ENCODE peak calls at places on chromosomes 11 and 22, in four cellular contexts. E, H, J and Z are unnamed samples.

GRCh38 chr11:34274712-34275398 is 83.0 kb downstream of the ABTB2 start:
- DNase-seq in E (peak; percentile 82), H (no peak), J (peak; percentile 97), Z (peak; percentile 91)

GRCh38 chr22:18905540-18906409 is at the start of gene DGCR6:
- DNase-seq in E (no peak), H (no peak), J (no peak), Z (no peak)

GRCh38 chr11:120642196-120642894 is 130.8 kb downstream of the GRIK4 start:
- DNase-seq in E (no peak), H (no peak), J (no peak), Z (no peak)

GRCh38 chr22:41612626-41613025 is 8.2 kb downstream of the DESI1 start:
- DNase-seq in E (no peak), H (no peak), J (no peak), Z (no peak)

GRCh38 chr11:10938231-10938630 is 80.4 kb upstream of the ZBED5 start:
- DNase-seq in E (no peak), H (no peak), J (no peak), Z (no peak)

GRCh38 chr11:72924568-72925190 is 110.5 kb downstream of the ATG16L2 start:
- DNase-seq in E (no peak), H (no peak), J (peak; percentile 16), Z (no peak)

GRCh38 chr11:130144129-130144528 is 15.5 kb upstream of the ST14 start:
- DNase-seq in E (no peak), H (no peak), J (no peak), Z (no peak)

GRCh38 chr11:104968365-104968855 is at the start of gene CASP4:
- DNase-seq in E (no peak), H (no peak), J (peak; percentile 73), Z (peak; percentile 74)

GRCh38 chr11:75966546-75967287 is 151.7 kb downstream of the UVRAG start:
- DNase-seq in E (no peak), H (no peak), J (peak; percentile 67), Z (peak; percentile 64)

GRCh38 chr22:37328017-37328416 is 45.7 kb downstream of the CYTH4 start:
- DNase-seq in E (no peak), H (no peak), J (peak; percentile 88), Z (no peak)

GRCh38 chr11:12249590-12250260 is 127.6 kb upstream of the PARVA start:
- DNase-seq in E (no peak), H (no peak), J (no peak), Z (no peak)

GRCh38 chr22:25159028-25159427 is 40.6 kb upstream of the CRYBB3 start:
- DNase-seq in E (no peak), H (no peak), J (peak; percentile 18), Z (no peak)

GRCh38 chr11:21630934-21631478 is 561.9 kb upstream of the ANO5 start:
- DNase-seq in E (no peak), H (no peak), J (no peak), Z (no peak)

GRCh38 chr11:128422576-128423370 is 164.6 kb downstream of the ETS1 start:
- DNase-seq in E (no peak), H (no peak), J (no peak), Z (no peak)

GRCh38 chr22:47292546-47293320 is 530.3 kb downstream of the TBC1D22A start:
- DNase-seq in E (no peak), H (no peak), J (no peak), Z (no peak)

GRCh38 chr11:24635588-24636290 is 138.9 kb downstream of the LUZP2 start:
- DNase-seq in E (no peak), H (no peak), J (peak; percentile 33), Z (no peak)

GRCh38 chr22:36343720-36344105 is 44.1 kb downstream of the MYH9 start:
- DNase-seq in E (no peak), H (no peak), J (no peak), Z (no peak)

GRCh38 chr22:38097557-38098409 is 12.7 kb downstream of the BAIAP2L2 start:
- DNase-seq in E (no peak), H (peak; percentile 87), J (no peak), Z (no peak)

GRCh38 chr11:65726660-65727059 is 6.1 kb upstream of the RNASEH2C start:
- DNase-seq in E (no peak), H (no peak), J (no peak), Z (no peak)
- TF ChIP-seq CTCF in E (no peak), H (no peak), J (peak; percentile 5), Z (no peak)

DNA sequence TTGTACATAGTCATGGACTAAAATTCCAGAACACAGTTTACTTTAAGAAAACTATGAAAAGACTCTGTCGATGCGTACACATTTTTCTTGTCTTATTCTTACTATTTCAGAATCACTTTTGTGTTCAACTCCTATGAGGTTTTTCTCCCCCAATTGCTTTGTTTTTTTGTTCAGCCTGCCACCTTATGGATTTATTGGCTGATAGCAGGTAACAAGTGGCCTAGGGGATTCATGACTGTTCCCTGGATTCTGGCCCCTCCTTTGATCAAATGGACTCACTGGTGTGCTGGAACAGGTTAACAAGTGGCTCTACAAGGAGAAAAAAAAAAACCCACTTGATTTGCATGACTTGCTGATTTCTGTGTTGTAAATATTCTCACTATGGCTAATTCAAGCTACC is 10.6 kb downstream of the MMP20 start:
- DNase-seq in E (no peak), H (no peak), J (no peak), Z (no peak)
- TF ChIP-seq CTCF in E (peak; percentile 9), H (no peak), J (no peak), Z (no peak)

GRCh38 chr11:57777969-57778317 is 16.3 kb downstream of the CTNND1 start:
- DNase-seq in E (no peak), H (no peak), J (no peak), Z (no peak)

GRCh38 chr11:57776577-57776976 is 15.0 kb downstream of the CTNND1 start:
- DNase-seq in E (no peak), H (no peak), J (no peak), Z (no peak)

GRCh38 chr11:57781529-57781943 is 19.9 kb downstream of the CTNND1 start:
- DNase-seq in E (no peak), H (no peak), J (no peak), Z (no peak)

GRCh38 chr11:57778318-57779037 is 16.9 kb downstream of the CTNND1 start:
- DNase-seq in E (peak; percentile 86), H (peak; percentile 38), J (peak; percentile 99), Z (peak; percentile 95)

DNA sequence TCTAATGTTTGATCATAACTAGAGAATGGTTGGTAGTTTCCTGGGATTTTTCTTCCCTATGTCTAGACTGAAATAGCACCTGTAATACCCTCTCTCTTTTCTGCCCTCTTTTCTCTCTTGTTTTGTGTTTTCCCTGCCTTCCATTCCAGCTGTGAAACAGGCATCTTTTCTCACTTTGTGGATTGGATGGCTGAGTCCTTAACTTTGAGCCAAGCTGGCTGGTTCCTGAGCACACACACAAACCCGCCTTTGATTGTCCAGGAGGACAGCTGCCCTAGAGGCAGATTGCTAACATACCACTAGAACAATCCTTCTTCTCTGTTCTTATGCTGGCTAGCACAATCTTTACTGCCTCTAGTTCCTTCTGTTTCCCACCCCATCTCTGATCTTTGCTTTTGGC is 17.7 kb downstream of the CTNND1 start:
- DNase-seq in E (no peak), H (no peak), J (peak; percentile 69), Z (peak; percentile 30)
- TF ChIP-seq CTCF in E (no peak), H (no peak), J (no peak), Z (no peak)

GRCh38 chr11:126890561-126890960 is 110.0 kb downstream of the KIRREL3 start:
- DNase-seq in E (no peak), H (no peak), J (no peak), Z (no peak)
- TF ChIP-seq CTCF in E (no peak), H (no peak), J (no peak), Z (no peak)

GRCh38 chr11:44727373-44728084 is 767 bp downstream of the TSPAN18 start:
- DNase-seq in E (peak; percentile 62), H (peak; percentile 92), J (peak; percentile 53), Z (no peak)
- TF ChIP-seq CTCF in E (peak; percentile 93), H (peak; percentile 99), J (peak; percentile 41), Z (peak; percentile 87)